ENCODE peak calls at places on chromosomes 1 and 21, in four cellular contexts. Y is AG09319; K is RPMI8226; P is activated CD8-positive, alpha-beta memory T cell treated with anti-CD3 and anti-CD28 coated beads, Interleukin-2, amount 50 U/mL, for 48 hours. I is an unnamed sample.

GRCh38 chr1:223717695-223718363 is 5.5 kb downstream of the CAPN2 start:
- DNase-seq in Y (no peak), P (no peak), K (no peak), I (no peak)

GRCh38 chr1:9361630-9362256 is 69.0 kb downstream of the SPSB1 start:
- DNase-seq in K (no peak), P (no peak), Y (no peak), I (no peak)

GRCh38 chr1:80047791-80048190 is 1041.3 kb upstream of the ADGRL4 start:
- DNase-seq in Y (no peak), P (no peak), K (no peak), I (no peak)

GRCh38 chr1:228150458-228151169 is 884 bp downstream of the GJC2 start:
- DNase-seq in P (no peak), K (no peak), Y (peak), I (no peak)

GRCh38 chr21:38140192-38140905 is 116.4 kb upstream of the KCNJ15 start:
- DNase-seq in K (no peak), Y (no peak), P (no peak), I (no peak)

GRCh38 chr1:157181790-157182189 is 43.6 kb upstream of the ETV3 start:
- DNase-seq in P (no peak), K (peak), Y (no peak), I (no peak)

GRCh38 chr1:84995484-84996334 is 1.2 kb downstream of the MCOLN2 start:
- DNase-seq in P (no peak), Y (no peak), K (peak), I (peak)

GRCh38 chr1:39694026-39694425 is 2.8 kb upstream of the HPCAL4 start:
- DNase-seq in Y (no peak), K (no peak), P (no peak), I (no peak)

GRCh38 chr1:89918127-89918793 is 76.7 kb upstream of the ZNF326 start:
- DNase-seq in K (no peak), Y (no peak), P (no peak), I (no peak)

GRCh38 chr1:176241385-176242015 is 34.4 kb upstream of the COP1 start:
- DNase-seq in P (no peak), Y (peak), K (no peak), I (no peak)

GRCh38 chr21:43196789-43197188 is 28.0 kb downstream of the CRYAA start:
- DNase-seq in P (peak), K (no peak), Y (no peak), I (no peak)

GRCh38 chr1:93093332-93094006 is 14.4 kb downstream of the MTF2 start:
- DNase-seq in P (no peak), Y (no peak), K (no peak), I (no peak)